ENCODE peak calls at places on chromosomes 16 and 17, in four cellular contexts. W is H1, G is K562, I is HepG2. H is an unnamed sample.

GRCh38 chr16:25823891-25824290 is 132.1 kb downstream of the HS3ST4 start:
- DNase-seq in W (no peak), G (no peak), I (no peak), H (no peak)

GRCh38 chr16:12716658-12717057 is 87.0 kb downstream of the CPPED1 start:
- DNase-seq in W (no peak), G (no peak), I (peak; percentile 83), H (no peak)

GRCh38 chr17:53680745-53681144 is 142.0 kb upstream of the KIF2B start:
- DNase-seq in W (no peak), G (no peak), I (no peak), H (no peak)

GRCh38 chr17:50026046-50026675 is 29.7 kb upstream of the ITGA3 start:
- DNase-seq in W (no peak), G (no peak), I (no peak), H (no peak)

GRCh38 chr16:2457267-2457666 is 2.6 kb upstream of the TEDC2 start:
- DNase-seq in W (no peak), G (no peak), I (no peak), H (no peak)

GRCh38 chr17:50834126-50834785 is 1.1 kb upstream of the WFIKKN2 start:
- DNase-seq in W (no peak), G (no peak), I (no peak), H (no peak)

GRCh38 chr17:11618861-11619566 is 20.7 kb downstream of the DNAH9 start:
- DNase-seq in W (no peak), G (no peak), I (peak; percentile 58), H (no peak)

GRCh38 chr17:75277664-75278071 is 6.6 kb upstream of the MIF4GD start:
- DNase-seq in W (no peak), G (no peak), I (no peak), H (no peak)

GRCh38 chr16:30352488-30353401 is 2.4 kb downstream of the CD2BP2 start:
- DNase-seq in W (no peak), G (peak; percentile 35), I (peak; percentile 68), H (no peak)

GRCh38 chr17:7807206-7807605 is 26.8 kb upstream of the KDM6B start:
- DNase-seq in W (no peak), G (no peak), I (no peak), H (no peak)

GRCh38 chr17:4554441-4554996 is 665 bp downstream of the MYBBP1A start:
- DNase-seq in W (no peak), G (no peak), I (no peak), H (no peak)

GRCh38 chr16:85028638-85029412 is 1.2 kb downstream of the KIAA0513 start:
- DNase-seq in W (no peak), G (peak; percentile 52), I (no peak), H (no peak)

DNA sequence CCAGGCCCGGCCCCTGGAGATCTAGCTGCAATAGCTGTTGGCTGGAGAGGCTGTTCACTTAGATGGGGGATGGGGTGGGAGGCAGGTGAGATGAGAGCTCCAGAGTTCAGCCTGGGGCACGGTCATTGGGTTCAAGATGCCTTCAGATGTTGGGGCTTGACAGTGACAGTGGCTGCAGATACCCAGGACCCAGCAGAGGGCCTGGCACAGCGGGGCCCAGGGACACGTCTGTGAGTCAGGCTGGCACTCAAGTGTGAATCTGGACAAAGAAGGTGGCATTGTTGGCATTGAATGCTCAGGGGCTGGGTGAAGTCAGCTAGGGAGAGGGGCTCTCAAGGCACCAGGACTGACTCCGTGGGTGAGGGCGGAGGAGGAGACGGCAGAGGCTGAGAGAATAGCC is 328.1 kb downstream of the SEC14L1 start:
- DNase-seq in W (no peak), G (no peak), I (no peak), H (no peak)
- TF ChIP-seq JUND in W (no peak), G (no peak), I (no peak), H (no peak)

GRCh38 chr17:81094224-81094743 is 59.3 kb downstream of the BAIAP2 start:
- DNase-seq in W (no peak), G (no peak), I (no peak), H (no peak)

GRCh38 chr17:81091774-81092517 is 57.0 kb downstream of the BAIAP2 start:
- DNase-seq in W (no peak), G (no peak), I (no peak), H (no peak)

GRCh38 chr17:81091134-81091530 is 56.2 kb downstream of the BAIAP2 start:
- DNase-seq in W (no peak), G (no peak), I (no peak), H (no peak)

GRCh38 chr17:81093576-81094223 is 58.7 kb downstream of the BAIAP2 start:
- DNase-seq in W (no peak), G (no peak), I (no peak), H (no peak)

DNA sequence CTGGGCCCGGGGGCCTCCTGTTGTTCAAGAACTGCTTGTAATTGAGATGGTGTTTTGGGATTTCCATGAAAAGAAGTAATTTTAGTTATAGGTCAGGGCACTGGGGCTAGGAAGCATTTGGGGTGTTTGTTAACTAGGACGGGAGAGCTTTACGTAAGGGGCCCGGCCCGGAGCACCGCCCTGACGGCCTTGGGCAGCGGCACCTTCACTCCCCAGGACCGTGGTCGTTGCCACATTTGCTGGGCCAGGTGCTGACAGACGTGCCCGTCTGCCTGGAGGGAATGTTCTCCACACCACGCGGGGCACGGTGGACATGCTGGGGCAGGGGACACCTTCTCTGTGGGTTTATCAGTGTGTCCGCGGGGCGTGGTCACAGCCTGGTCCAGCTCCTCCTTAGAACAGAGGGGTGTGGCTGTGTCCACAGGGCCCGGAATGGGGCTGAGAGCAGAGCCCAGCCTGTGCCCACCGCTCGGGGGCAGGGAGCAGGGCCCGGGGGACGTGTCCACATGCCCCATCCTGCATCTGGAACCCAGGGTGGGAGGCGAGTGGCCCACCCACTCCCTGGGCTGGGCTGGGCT is 57.7 kb downstream of the BAIAP2 start:
- DNase-seq in W (no peak), G (peak; percentile 69), I (no peak), H (no peak)
- TF ChIP-seq FOSL1 in W (no peak), G (no peak), I (no peak), H (no peak)

GRCh38 chr17:77288115-77288619 is 147.4 kb downstream of the SEC14L1 start:
- DNase-seq in W (no peak), G (no peak), I (no peak), H (no peak)
- H3K4me3 ChIP-seq in W (no peak overlapping the region), G (no peak overlapping the region), I (peak overlapping the region; percentile 74), H (peak overlapping the region; percentile 52)

DNA sequence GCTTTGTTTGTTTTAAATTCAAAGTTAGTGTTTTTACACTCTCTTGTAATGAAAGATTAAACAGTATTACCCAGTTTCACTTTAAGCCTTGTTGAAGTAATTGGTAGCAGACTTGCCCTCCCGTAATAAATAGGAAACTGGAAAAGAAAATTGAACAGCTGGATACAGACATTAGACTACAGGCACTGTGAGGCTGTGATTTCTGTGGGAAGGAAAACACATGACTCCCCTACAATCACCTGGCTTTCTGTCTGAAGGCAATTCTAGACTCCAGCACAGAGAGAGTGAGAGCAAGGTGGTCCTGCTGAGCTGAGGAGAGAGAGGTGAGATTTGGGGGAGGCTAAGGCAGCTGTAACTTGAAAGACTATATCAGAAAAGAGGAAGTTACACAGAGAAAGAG is 57.8 kb upstream of the CDYL2 start:
- DNase-seq in W (no peak), G (no peak), I (no peak), H (no peak)
- TF ChIP-seq JUND in W (no peak), G (no peak), I (no peak), H (no peak)

GRCh38 chr16:11610580-11610979 is 23.9 kb upstream of the LITAF start:
- DNase-seq in W (no peak), G (peak; percentile 39), I (no peak), H (no peak)

GRCh38 chr16:11610121-11610505 is 23.4 kb upstream of the LITAF start:
- DNase-seq in W (no peak), G (no peak), I (no peak), H (no peak)

GRCh38 chr16:11613381-11614303 is 26.9 kb upstream of the LITAF start:
- DNase-seq in W (no peak), G (peak; percentile 74), I (peak; percentile 88), H (no peak)

GRCh38 chr16:11614587-11615175 is 28.0 kb upstream of the LITAF start:
- DNase-seq in W (no peak), G (no peak), I (no peak), H (no peak)

GRCh38 chr16:11612110-11612981 is 25.6 kb upstream of the LITAF start:
- DNase-seq in W (no peak), G (peak; percentile 64), I (peak; percentile 83), H (peak; percentile 61)
- TF ChIP-seq FOSL1 in W (no peak), G (no peak), I (peak; percentile 20), H (no peak)